ENCODE peak calls at places on chromosomes 7 and 10, in four cellular contexts. M is HT1080, B is bronchial epithelial cell, Z is ACHN. O is an unnamed sample.
A peak's percentile ranks its signal among the peaks of the same experiment; 100 is the strongest.

GRCh38 chr10:112532053-112532658 is 85.1 kb downstream of the VTI1A start:
- DNase-seq in M (no peak), B (no peak), Z (no peak), O (no peak)

GRCh38 chr7:1352656-1353286 is 106.5 kb downstream of the MICALL2 start:
- DNase-seq in M (no peak), B (no peak), Z (no peak), O (no peak)

GRCh38 chr10:12512292-12513002 is 163.1 kb downstream of the CAMK1D start:
- DNase-seq in M (no peak), B (no peak), Z (no peak), O (no peak)

GRCh38 chr10:109411897-109412296 is 511.4 kb downstream of the XPNPEP1 start:
- DNase-seq in M (peak; percentile 6), B (no peak), Z (no peak), O (no peak)

GRCh38 chr10:21336476-21337170 is 188.9 kb downstream of the SKIDA1 start:
- DNase-seq in M (peak; percentile 96), B (peak; percentile 95), Z (peak; percentile 97), O (peak; percentile 87)

GRCh38 chr7:94333810-94334209 is 60.9 kb upstream of the COL1A2 start:
- DNase-seq in M (no peak), B (peak; percentile 79), Z (no peak), O (no peak)

GRCh38 chr7:79709574-79710409 is 256.3 kb upstream of the MAGI2 start:
- DNase-seq in M (peak; percentile 88), B (peak; percentile 61), Z (no peak), O (peak; percentile 18)

GRCh38 chr10:110680473-110681020 is 36.4 kb downstream of the RBM20 start:
- DNase-seq in M (no peak), B (no peak), Z (no peak), O (no peak)

GRCh38 chr7:55021951-55022617 is 3.3 kb downstream of the EGFR start:
- DNase-seq in M (no peak), B (peak; percentile 53), Z (no peak), O (no peak)

GRCh38 chr10:88064608-88065383 is 201.4 kb downstream of the PTEN start:
- DNase-seq in M (no peak), B (no peak), Z (no peak), O (no peak)

GRCh38 chr7:137684776-137685175 is 162.0 kb downstream of the DGKI start:
- DNase-seq in M (no peak), B (no peak), Z (no peak), O (no peak)

GRCh38 chr7:36214608-36215016 is 61.6 kb downstream of the EEPD1 start:
- DNase-seq in M (no peak), B (no peak), Z (no peak), O (no peak)

GRCh38 chr10:63698815-63699205 is 177.6 kb downstream of the REEP3 start:
- DNase-seq in M (no peak), B (no peak), Z (no peak), O (no peak)

GRCh38 chr10:50325449-50326188 is 74.3 kb upstream of the ASAH2 start:
- DNase-seq in M (peak; percentile 93), B (peak; percentile 100), Z (peak; percentile 89), O (peak; percentile 89)

GRCh38 chr7:74412061-74412460 is 41.6 kb upstream of the GTF2IRD1 start:
- DNase-seq in M (no peak), B (no peak), Z (no peak), O (no peak)

GRCh38 chr7:1364906-1365570 is 94.2 kb downstream of the MICALL2 start:
- DNase-seq in M (no peak), B (no peak), Z (no peak), O (no peak)

GRCh38 chr10:85642421-85643170 is 724.0 kb downstream of the GRID1 start:
- DNase-seq in M (peak; percentile 94), B (peak; percentile 93), Z (peak; percentile 95), O (peak; percentile 50)

GRCh38 chr10:44180321-44181154 is 204.4 kb downstream of the CXCL12 start:
- DNase-seq in M (peak; percentile 70), B (no peak), Z (no peak), O (no peak)

GRCh38 chr10:69352569-69353264 is 64.0 kb downstream of the TACR2 start:
- DNase-seq in M (peak; percentile 81), B (peak; percentile 51), Z (no peak), O (no peak)